ENCODE peak calls at places on chromosome 20, in four cellular contexts. M is stimulated activated CD4-positive, alpha-beta T cell treated with anti-CD3 and anti-CD28 coated beads, Interleukin-12 subunit alpha, Interleukin-12 subunit beta, amount 100 ng/mL, for 4 hours; W is endothelial cell; Z is activated CD8-positive, alpha-beta memory T cell treated with anti-CD3 and anti-CD28 coated beads for 1 hour. O is an unnamed sample.
A peak's percentile ranks its signal among the peaks of the same experiment; 100 is the strongest.

GRCh38 chr20:1185781-1186334 is 1.1 kb upstream of the TMEM74B start:
- DNase-seq in M (peak; percentile 45), W (peak; percentile 80), Z (no peak), O (peak; percentile 77)

GRCh38 chr20:24891546-24892393 is 57.3 kb upstream of the CST7 start:
- DNase-seq in M (no peak), W (no peak), Z (no peak), O (no peak)

GRCh38 chr20:37516697-37517370 is 4.2 kb upstream of the NNAT start:
- DNase-seq in M (no peak), W (no peak), Z (no peak), O (no peak)

GRCh38 chr20:39036851-39037250 is 74.7 kb downstream of the DHX35 start:
- DNase-seq in M (no peak), W (no peak), Z (no peak), O (no peak)

GRCh38 chr20:52280407-52280806 is 88.8 kb upstream of the ZFP64 start:
- DNase-seq in M (no peak), W (no peak), Z (no peak), O (no peak)

GRCh38 chr20:38645980-38646858 is 44.6 kb downstream of the ARHGAP40 start:
- DNase-seq in M (peak; percentile 87), W (peak; percentile 92), Z (peak; percentile 76), O (peak; percentile 90)

GRCh38 chr20:36468149-36469000 is 72.9 kb upstream of the MYL9 start:
- DNase-seq in M (no peak), W (no peak), Z (no peak), O (no peak)

GRCh38 chr20:54200487-54201267 is 7.2 kb upstream of the PFDN4 start:
- DNase-seq in M (no peak), W (no peak), Z (no peak), O (no peak)

GRCh38 chr20:25507385-25508082 is 77.8 kb downstream of the NINL start:
- DNase-seq in M (no peak), W (no peak), Z (no peak), O (no peak)

GRCh38 chr20:35173576-35174192 is 1.8 kb downstream of the PROCR start:
- DNase-seq in M (no peak), W (no peak), Z (no peak), O (no peak)

GRCh38 chr20:34791289-34792020 is 34.0 kb downstream of the NCOA6 start:
- DNase-seq in M (no peak), W (no peak), Z (no peak), O (no peak)